ENCODE peak calls at places on chromosomes 6 and 20, in seven cellular contexts. G is tibial nerve, Y is HepG2, L is prostate gland, B is sigmoid colon, E is IMR-90, J is esophagus squamous epithelium. X is an unnamed sample.

GRCh38 chr20:36152266-36152665 is 2.3 kb upstream of the EPB41L1 start:
- DNase-seq in J (no peak), L (no peak), E (no peak), G (no peak), B (no peak), Y (no peak), X (no peak)

GRCh38 chr6:111841822-111842221 is 31.4 kb downstream of the FYN start:
- DNase-seq in E (peak; percentile 76), B (no peak), Y (no peak), J (no peak), L (no peak), G (no peak), X (no peak)

GRCh38 chr6:41504526-41505021 is 41.6 kb upstream of the FOXP4 start:
- DNase-seq in B (no peak), G (no peak), L (no peak), J (no peak), Y (no peak), E (peak; percentile 23), X (no peak)

GRCh38 chr6:41072836-41073202 is at the start of gene NFYA:
- DNase-seq in E (peak; percentile 99), J (peak; percentile 100), L (no peak), G (peak; percentile 99), B (no peak), Y (no peak), X (no peak)

GRCh38 chr20:9573598-9573997 is 59.2 kb downstream of the LAMP5 start:
- DNase-seq in B (no peak), L (no peak), Y (no peak), J (no peak), G (no peak), E (no peak), X (no peak)

GRCh38 chr6:46642928-46643751 is 9.5 kb downstream of the CYP39A1 start:
- DNase-seq in B (no peak), L (no peak), J (no peak), E (no peak), G (no peak), Y (no peak), X (no peak)

GRCh38 chr6:124339610-124340339 is 536.1 kb downstream of the NKAIN2 start:
- DNase-seq in L (no peak), G (no peak), B (no peak), J (no peak), Y (no peak), E (no peak), X (no peak)

GRCh38 chr6:81769834-81770233 is 17.4 kb upstream of the TENT5A start:
- DNase-seq in L (no peak), E (peak; percentile 54), G (no peak), B (no peak), J (no peak), Y (no peak), X (no peak)

GRCh38 chr20:34475979-34476736 is 40.1 kb upstream of the DYNLRB1 start:
- DNase-seq in Y (peak; percentile 47), G (no peak), B (no peak), E (peak; percentile 21), J (no peak), L (peak; percentile 20), X (peak; percentile 57)

GRCh38 chr6:42313941-42314570 is 96.4 kb upstream of the MRPS10 start:
- DNase-seq in G (no peak), B (no peak), J (no peak), Y (no peak), L (no peak), E (peak; percentile 86), X (peak; percentile 48)

GRCh38 chr6:106094261-106094963 is 8.3 kb downstream of the PRDM1 start:
- DNase-seq in L (no peak), E (no peak), G (no peak), Y (no peak), J (no peak), B (no peak), X (no peak)

GRCh38 chr20:20731945-20732296 is 19.5 kb upstream of the RALGAPA2 start:
- DNase-seq in B (no peak), E (no peak), G (no peak), L (no peak), J (no peak), Y (no peak), X (no peak)

GRCh38 chr6:53152576-53152975 is 3.9 kb upstream of the GCM1 start:
- DNase-seq in B (no peak), Y (no peak), G (no peak), J (no peak), L (no peak), E (no peak), X (no peak)

GRCh38 chr6:53151676-53152075 is 3.0 kb upstream of the GCM1 start:
- DNase-seq in L (no peak), Y (peak; percentile 40), J (no peak), B (no peak), E (no peak), G (no peak), X (no peak)

GRCh38 chr6:53143710-53144109 is 4.9 kb downstream of the GCM1 start:
- DNase-seq in J (no peak), E (no peak), Y (no peak), B (no peak), G (no peak), L (no peak), X (no peak)

GRCh38 chr6:53144802-53145201 is 3.8 kb downstream of the GCM1 start:
- DNase-seq in L (no peak), B (no peak), G (no peak), J (no peak), E (no peak), Y (no peak), X (no peak)

GRCh38 chr6:53148684-53149083 is at the start of gene GCM1:
- DNase-seq in G (no peak), L (no peak), Y (peak; percentile 41), E (no peak), J (no peak), B (no peak), X (no peak)
- H3K4me3 ChIP-seq in G (no peak within 1 kb of the TSS), L (no peak within 1 kb of the TSS), Y (no peak within 1 kb of the TSS), E (no peak within 1 kb of the TSS), J (no peak within 1 kb of the TSS), B (no peak within 1 kb of the TSS), X (no peak within 1 kb of the TSS)

GRCh38 chr6:44294832-44295791 is 18.0 kb downstream of the AARS2 start:
- DNase-seq in Y (no peak), L (no peak), E (no peak), G (no peak), J (no peak), B (no peak), X (no peak)

GRCh38 chr6:44291841-44292240 is 21.3 kb downstream of the AARS2 start:
- DNase-seq in L (no peak), Y (no peak), E (no peak), B (no peak), G (no peak), J (no peak), X (no peak)

GRCh38 chr6:44289726-44290125 is 19.5 kb downstream of the TMEM151B start:
- DNase-seq in Y (no peak), G (no peak), J (no peak), E (no peak), L (no peak), B (no peak), X (no peak)

GRCh38 chr6:44297063-44298038 is 15.8 kb downstream of the AARS2 start:
- DNase-seq in Y (no peak), B (no peak), J (no peak), L (no peak), E (peak; percentile 29), G (no peak), X (peak; percentile 52)

DNA sequence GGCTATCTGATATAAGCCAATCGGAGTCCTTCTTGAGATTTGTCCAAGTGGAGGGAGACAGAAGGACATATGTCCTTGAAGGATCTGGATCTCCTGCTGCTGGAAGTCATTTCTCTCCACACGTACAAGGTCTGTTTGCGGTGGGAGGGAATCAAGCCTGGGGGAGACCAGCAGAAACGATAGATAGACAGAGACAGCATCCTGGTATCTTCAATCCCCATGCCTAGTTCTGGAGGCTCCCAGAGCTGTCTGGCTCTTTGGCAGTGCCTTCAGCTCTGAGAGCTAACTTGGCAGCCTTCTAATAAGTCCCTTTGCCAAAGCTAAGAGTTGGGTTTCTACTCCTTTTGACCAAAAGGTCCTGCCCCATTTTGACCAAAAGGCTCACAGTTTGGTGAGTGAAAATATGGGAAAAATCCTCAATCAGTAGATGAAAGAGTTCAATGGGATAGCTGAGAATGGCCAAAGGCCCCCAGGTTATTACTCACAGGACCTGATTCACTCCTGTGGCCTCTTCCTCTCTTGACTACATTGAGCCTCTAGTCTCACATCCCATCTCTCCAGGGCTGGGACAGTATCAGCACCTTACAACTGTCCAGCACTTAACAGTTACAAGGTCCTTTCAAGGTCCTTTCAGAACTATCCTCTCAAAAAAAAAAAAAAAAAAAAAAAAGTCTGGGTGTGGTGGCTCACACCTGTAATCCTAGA is 20.3 kb downstream of the AARS2 start:
- DNase-seq in G (no peak), L (no peak), Y (no peak), E (no peak), J (no peak), B (no peak), X (no peak)
- H3K27me3 ChIP-seq in G (peaks cover 91% of the 10 kb centered on the region), L (peaks cover 5% of the 10 kb centered on the region), Y (peaks cover 6% of the 10 kb centered on the region), E (peaks cover 63% of the 10 kb centered on the region), J (peaks cover 98% of the 10 kb centered on the region), B (peaks cover 72% of the 10 kb centered on the region), X (no peaks in the 10 kb centered on the region)

GRCh38 chr20:53926428-53927028 is 143.9 kb downstream of the BCAS1 start:
- DNase-seq in J (no peak), L (no peak), E (peak; percentile 97), G (no peak), Y (peak; percentile 98), B (no peak), X (no peak)
- TF ChIP-seq POLR2A in J (no peak), L (peak; percentile 28), E (peak; percentile 60), G (no peak), Y (no peak), B (no peak), X (no peak)

GRCh38 chr20:56420028-56420427 is 8.0 kb downstream of the CASS4 start:
- DNase-seq in E (no peak), J (no peak), B (no peak), G (no peak), Y (no peak), L (no peak), X (no peak)

GRCh38 chr20:56417402-56417801 is 5.3 kb downstream of the CASS4 start:
- DNase-seq in Y (no peak), L (no peak), B (no peak), E (no peak), J (no peak), G (no peak), X (no peak)

GRCh38 chr20:56414842-56415765 is 3.0 kb downstream of the CASS4 start:
- DNase-seq in Y (no peak), J (no peak), G (no peak), E (peak; percentile 97), B (no peak), L (no peak), X (no peak)

GRCh38 chr20:56418385-56418861 is 6.4 kb downstream of the CASS4 start:
- DNase-seq in E (no peak), J (no peak), L (no peak), Y (no peak), B (no peak), G (no peak), X (no peak)

GRCh38 chr20:56417911-56418310 is 5.9 kb downstream of the CASS4 start:
- DNase-seq in B (no peak), L (no peak), J (no peak), G (no peak), E (peak; percentile 58), Y (peak; percentile 53), X (no peak)
- H3K4me3 ChIP-seq in B (no peak overlapping the region), L (no peak overlapping the region), J (no peak overlapping the region), G (no peak overlapping the region), E (no peak overlapping the region), Y (no peak overlapping the region), X (no peak overlapping the region)

X was measured in ovary.